ENCODE peak calls at places on chromosomes 11 and 22, in four cellular contexts. H is K562, C is SK-N-SH, D is HepG2. I is an unnamed sample.

GRCh38 chr11:35907648-35908431 is 36.0 kb upstream of the LDLRAD3 start:
- DNase-seq in H (no peak), C (no peak), D (no peak), I (no peak)

GRCh38 chr11:14529933-14530332 is 9.7 kb upstream of the PSMA1 start:
- DNase-seq in H (no peak), C (no peak), D (peak; percentile 12), I (no peak)

GRCh38 chr22:31901388-31902137 is 42.8 kb upstream of the YWHAH start:
- DNase-seq in H (peak; percentile 51), C (no peak), D (no peak), I (no peak)

GRCh38 chr11:68445531-68446035 is 15.0 kb upstream of the PPP6R3 start:
- DNase-seq in H (no peak), C (no peak), D (no peak), I (no peak)

GRCh38 chr22:30027169-30027568 is 53.1 kb upstream of the HORMAD2 start:
- DNase-seq in H (no peak), C (no peak), D (no peak), I (no peak)

GRCh38 chr11:99244613-99245012 is 223.9 kb downstream of the CNTN5 start:
- DNase-seq in H (no peak), C (no peak), D (no peak), I (no peak)

GRCh38 chr11:126082251-126083109 is 19.8 kb upstream of the CDON start:
- DNase-seq in H (no peak), C (no peak), D (no peak), I (peak; percentile 36)

GRCh38 chr11:11757871-11758270 is 83.9 kb upstream of the USP47 start:
- DNase-seq in H (no peak), C (peak; percentile 17), D (no peak), I (no peak)

GRCh38 chr11:112751763-112752162 is 209.5 kb upstream of the NCAM1 start:
- DNase-seq in H (no peak), C (no peak), D (no peak), I (no peak)

GRCh38 chr22:40436460-40437431 is 66.4 kb downstream of the SGSM3 start:
- DNase-seq in H (peak; percentile 64), C (peak; percentile 39), D (peak; percentile 41), I (no peak)

GRCh38 chr11:69265911-69266510 is 27.9 kb upstream of the MYEOV start:
- DNase-seq in H (no peak), C (no peak), D (no peak), I (no peak)

GRCh38 chr22:37121887-37122591 is 12.5 kb upstream of the TMPRSS6 start:
- DNase-seq in H (no peak), C (peak; percentile 48), D (peak; percentile 10), I (no peak)
- TF ChIP-seq USF2 in H (no peak), C (no peak), D (no peak), I (no peak)

DNA sequence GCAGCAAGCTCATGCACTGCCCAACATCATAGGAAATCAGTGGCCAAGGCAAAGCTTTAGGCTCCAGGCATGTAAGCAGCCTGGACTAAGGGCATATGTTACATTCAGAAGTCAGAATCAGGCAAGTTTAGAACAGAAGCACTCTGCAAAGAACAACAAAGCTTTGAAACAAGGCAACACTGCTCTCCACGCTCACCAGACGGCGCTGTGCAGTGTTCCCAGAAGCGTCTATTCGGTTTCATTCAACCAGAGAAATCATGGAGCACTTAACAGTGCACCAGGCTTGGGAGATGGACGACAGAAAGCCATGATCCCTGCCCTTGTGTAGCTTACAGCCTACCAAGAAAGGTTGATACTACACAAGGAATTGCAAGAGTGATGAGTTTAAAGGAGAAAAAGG is 555.8 kb downstream of the BUD13 start:
- DNase-seq in H (peak; percentile 40), C (no peak), D (peak; percentile 34), I (peak; percentile 75)
- TF ChIP-seq FOXJ3 in H (no peak), C (no peak), D (no peak), I (no peak)

GRCh38 chr11:29679996-29680395 is 336.8 kb downstream of the KCNA4 start:
- DNase-seq in H (no peak), C (no peak), D (no peak), I (no peak)

DNA sequence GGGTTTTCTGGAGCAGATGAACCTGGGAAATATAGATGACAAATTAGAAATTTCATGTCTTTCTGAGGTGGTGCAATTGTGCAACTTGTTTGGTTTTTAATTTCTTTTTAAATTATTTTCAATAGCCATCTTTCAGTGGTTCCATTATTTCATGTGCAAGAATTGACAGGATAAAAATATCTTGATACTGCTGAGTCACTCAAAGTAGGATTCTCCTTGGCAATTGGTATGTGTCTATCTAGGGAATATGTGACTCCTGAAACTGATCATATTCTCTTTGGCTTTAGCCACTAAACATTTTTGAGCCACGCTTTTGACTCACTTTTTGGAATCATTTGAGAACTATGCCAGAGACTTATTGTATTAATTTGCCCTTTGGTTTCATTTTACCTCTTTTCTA is 331.5 kb downstream of the KCNA4 start:
- DNase-seq in H (no peak), C (no peak), D (no peak), I (no peak)
- TF ChIP-seq USF2 in H (no peak), C (no peak), D (no peak), I (no peak)

DNA sequence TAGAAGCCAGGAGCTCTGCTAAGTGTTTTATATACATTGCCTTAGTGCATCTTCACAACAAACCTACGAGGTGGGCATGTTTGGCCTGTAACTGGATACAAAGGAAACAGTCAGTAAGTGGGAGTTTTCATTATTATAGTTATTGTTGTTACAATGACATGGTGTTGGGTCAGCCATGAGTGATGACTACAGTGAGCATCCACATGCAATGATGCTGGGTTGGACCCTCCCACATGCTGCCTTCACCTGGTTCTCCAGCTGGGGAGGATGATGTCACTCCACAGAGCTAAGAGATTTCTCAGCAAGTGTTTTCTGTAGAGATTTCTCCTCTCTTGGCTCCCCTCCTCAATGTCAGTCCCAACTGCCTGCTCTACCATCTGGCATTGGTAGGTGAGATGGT is 59.3 kb downstream of the EHF start:
- DNase-seq in H (no peak), C (no peak), D (no peak), I (no peak)
- TF ChIP-seq FOXJ3 in H (no peak), C (no peak), D (no peak), I (no peak)

GRCh38 chr11:47514825-47515647 is 37.9 kb downstream of the CELF1 start:
- DNase-seq in H (peak; percentile 40), C (no peak), D (no peak), I (no peak)
- TF ChIP-seq USF2 in H (no peak), C (no peak), D (no peak), I (no peak)

GRCh38 chr22:21686634-21687393 is 21.0 kb downstream of the PPIL2 start:
- DNase-seq in H (peak; percentile 59), C (no peak), D (no peak), I (no peak)

GRCh38 chr22:21685164-21685513 is 19.3 kb downstream of the PPIL2 start:
- DNase-seq in H (peak; percentile 62), C (no peak), D (no peak), I (no peak)

GRCh38 chr22:21684492-21685163 is 18.8 kb downstream of the PPIL2 start:
- DNase-seq in H (peak; percentile 51), C (no peak), D (no peak), I (no peak)

GRCh38 chr22:21687685-21688259 is 22.0 kb downstream of the PPIL2 start:
- DNase-seq in H (peak; percentile 63), C (no peak), D (no peak), I (no peak)

DNA sequence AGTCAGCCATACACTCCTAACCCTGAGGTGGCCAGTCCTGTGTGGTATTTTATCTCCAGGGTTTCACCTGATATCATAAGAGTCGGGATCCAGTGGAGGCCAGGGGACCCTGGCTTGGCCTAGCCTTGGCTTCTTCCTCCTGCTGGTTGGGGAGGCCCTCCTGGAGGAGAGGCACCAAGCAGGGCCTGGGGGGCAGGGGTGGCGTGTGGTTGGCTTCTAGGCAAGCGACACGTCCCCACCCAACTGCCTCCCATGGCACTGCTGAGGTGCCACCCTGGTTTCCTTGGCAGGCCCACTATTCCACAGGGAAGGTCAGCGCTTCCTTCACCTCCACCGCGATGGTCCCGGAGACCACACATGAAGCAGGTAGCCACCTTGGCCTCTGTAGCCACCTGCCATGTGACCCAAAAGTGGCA is 20.4 kb downstream of the PPIL2 start:
- DNase-seq in H (peak; percentile 67), C (no peak), D (no peak), I (no peak)
- TF ChIP-seq FOXJ3 in H (no peak), C (no peak), D (no peak), I (no peak)